ENCODE peak calls at places on chromosomes 12 and 14, in eight cellular contexts. P is epithelial cell of esophagus, S is fibroblast of lung, H is omental fat pad, A is esophagus muscularis mucosa, Z is HFFc6, R is GM13976, V is Peyer's patch. Q is an unnamed sample.

GRCh38 chr12:65836419-65837197 is 12.3 kb downstream of the HMGA2 start:
- DNase-seq in V (no peak), P (no peak), Z (no peak), R (no peak), A (no peak), H (no peak), S (no peak), Q (no peak)

GRCh38 chr14:55749201-55749812 is 169.3 kb downstream of the KTN1 start:
- DNase-seq in S (no peak), Z (no peak), H (no peak), P (peak; percentile 79), A (no peak), R (no peak), V (no peak), Q (no peak)

GRCh38 chr14:94306047-94306978 is 13.2 kb upstream of the SERPINA10 start:
- DNase-seq in S (no peak), P (no peak), R (no peak), H (no peak), V (no peak), A (peak; percentile 79), Z (no peak), Q (peak; percentile 62)

GRCh38 chr12:108560321-108560721 is 652 bp downstream of the SART3 start:
- DNase-seq in V (no peak), H (no peak), A (no peak), S (peak; percentile 89), R (no peak), Z (peak; percentile 25), P (peak; percentile 29), Q (no peak)

GRCh38 chr12:48122065-48122834 is 3.1 kb downstream of the PFKM start:
- DNase-seq in S (no peak), R (no peak), Z (no peak), P (peak; percentile 26), A (no peak), V (no peak), H (no peak), Q (no peak)

GRCh38 chr12:71014180-71014785 is 93.7 kb upstream of the PTPRR start:
- DNase-seq in H (no peak), R (no peak), S (peak; percentile 37), V (no peak), Z (no peak), A (no peak), P (peak; percentile 64), Q (no peak)

GRCh38 chr12:5614206-5614605 is 182.3 kb downstream of the NTF3 start:
- DNase-seq in S (no peak), P (no peak), R (no peak), H (no peak), A (no peak), V (no peak), Z (no peak), Q (no peak)

GRCh38 chr12:42291680-42292079 is 34.2 kb downstream of the ZCRB1 start:
- DNase-seq in Z (no peak), A (no peak), P (no peak), V (no peak), H (no peak), S (no peak), R (no peak), Q (no peak)

GRCh38 chr14:61559641-61560201 is 135.6 kb upstream of the HIF1A start:
- DNase-seq in A (no peak), S (no peak), H (peak; percentile 13), V (peak; percentile 78), Z (no peak), R (no peak), P (no peak), Q (no peak)

GRCh38 chr14:61561657-61562276 is 133.5 kb upstream of the HIF1A start:
- DNase-seq in V (peak; percentile 64), S (peak; percentile 100), P (peak; percentile 98), R (no peak), H (peak; percentile 72), A (no peak), Z (peak; percentile 94), Q (no peak)

GRCh38 chr14:61562321-61563161 is 132.8 kb upstream of the HIF1A start:
- DNase-seq in R (no peak), H (peak; percentile 20), Z (peak; percentile 100), V (no peak), P (peak; percentile 99), A (no peak), S (peak; percentile 100), Q (no peak)

GRCh38 chr14:61560323-61560722 is 135.0 kb upstream of the HIF1A start:
- DNase-seq in A (no peak), P (no peak), S (no peak), V (no peak), R (no peak), Z (no peak), H (peak; percentile 8), Q (no peak)

GRCh38 chr14:61561144-61561543 is 134.2 kb upstream of the HIF1A start:
- DNase-seq in V (no peak), P (peak; percentile 45), Z (peak; percentile 54), A (no peak), H (peak; percentile 20), R (no peak), S (peak; percentile 70), Q (no peak)
- TF ChIP-seq CTCF in V (no peak), P (peak; percentile 23), Z (peak; percentile 52), A (no peak), H (no peak), R (no peak), S (peak; percentile 34), Q (peak; percentile 58)

GRCh38 chr12:111334393-111334915 is 34.4 kb downstream of the PHETA1 start:
- DNase-seq in S (no peak), V (no peak), A (no peak), R (no peak), Z (no peak), P (no peak), H (no peak), Q (no peak)
- TF ChIP-seq CTCF in S (no peak), V (no peak), A (no peak), R (no peak), Z (no peak), P (no peak), H (no peak), Q (no peak)

GRCh38 chr12:56121204-56121870 is 3.3 kb downstream of the ZC3H10 start:
- DNase-seq in A (no peak), R (no peak), Z (no peak), V (no peak), P (no peak), S (no peak), H (no peak), Q (no peak)

GRCh38 chr12:56118688-56119045 is 601 bp downstream of the ZC3H10 start:
- DNase-seq in V (no peak), H (no peak), R (no peak), A (no peak), S (no peak), P (no peak), Z (no peak), Q (no peak)

GRCh38 chr12:56117778-56118687 is at the start of gene ZC3H10:
- DNase-seq in H (peak; percentile 93), R (peak; percentile 94), Z (peak; percentile 100), A (peak; percentile 99), V (peak; percentile 96), S (peak; percentile 99), P (peak; percentile 99), Q (peak; percentile 99)

GRCh38 chr12:56120158-56120846 is 2.2 kb downstream of the ZC3H10 start:
- DNase-seq in V (no peak), R (no peak), P (peak; percentile 62), S (peak; percentile 59), Z (no peak), A (no peak), H (no peak), Q (no peak)

GRCh38 chr12:56119361-56119796 is 1.3 kb downstream of the ZC3H10 start:
- DNase-seq in Z (peak; percentile 90), A (no peak), S (peak; percentile 89), R (peak; percentile 73), H (no peak), P (peak; percentile 87), V (no peak), Q (no peak)
- TF ChIP-seq CTCF in Z (peak; percentile 87), A (peak; percentile 77), S (peak; percentile 74), R (peak; percentile 68), H (peak; percentile 75), P (peak; percentile 85), V (peak; percentile 89), Q (peak; percentile 78)

DNA sequence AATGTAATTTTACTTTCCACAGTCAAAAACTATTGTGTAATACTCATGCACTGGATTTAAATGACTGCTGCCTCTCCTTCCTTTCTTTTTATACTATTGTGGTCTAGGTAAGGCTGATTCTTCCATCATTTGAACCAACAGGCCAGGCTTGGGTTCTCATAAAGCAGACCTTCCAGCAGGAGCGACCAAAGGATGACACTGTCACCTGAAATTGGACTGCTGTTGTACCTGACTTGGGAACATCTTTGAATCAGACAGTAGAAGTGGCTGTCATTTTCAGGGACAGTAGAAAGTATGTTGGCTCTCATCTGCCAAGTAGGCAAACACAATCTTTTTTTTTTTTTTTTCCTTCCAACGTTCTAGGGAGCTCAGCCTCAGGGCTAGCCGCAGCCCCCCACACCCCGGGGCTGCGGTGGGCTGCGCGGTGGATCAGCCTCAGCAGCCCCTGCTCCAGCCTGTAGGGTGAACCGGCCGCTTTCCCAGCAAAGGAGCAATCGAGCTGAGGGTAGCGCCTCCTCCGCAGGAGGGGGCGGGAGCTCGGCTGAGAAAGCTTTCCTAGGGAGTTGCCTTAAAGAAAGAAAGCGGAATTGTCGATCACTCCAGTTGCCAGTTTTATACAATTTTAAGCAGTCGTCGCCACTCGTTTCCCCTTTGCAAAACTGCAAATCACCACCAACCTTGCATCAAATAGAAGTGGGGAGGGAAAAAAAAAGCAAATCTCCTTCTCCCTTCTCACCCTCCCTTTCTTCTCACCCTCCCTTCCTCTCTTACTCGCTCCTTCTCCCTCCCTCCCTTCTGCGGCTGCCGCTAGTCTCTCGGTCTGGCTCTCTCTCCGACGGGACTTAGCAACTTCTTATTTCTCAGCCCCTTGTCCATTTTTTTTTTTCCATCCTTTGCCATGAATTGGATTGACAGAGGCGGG is at the start of gene PDE3A:
- DNase-seq in V (peak; percentile 78), P (peak; percentile 32), S (peak; percentile 86), R (peak; percentile 21), H (no peak), A (no peak), Z (peak; percentile 18), Q (peak; percentile 90)
- TF ChIP-seq CTCF in V (peak; percentile 32), P (no peak), S (peak; percentile 22), R (no peak), H (no peak), A (peak; percentile 42), Z (peak; percentile 13), Q (peak; percentile 44)

GRCh38 chr12:104306943-104307654 is 3.6 kb downstream of the EID3 start:
- DNase-seq in R (no peak), S (peak; percentile 20), V (no peak), A (no peak), P (no peak), Z (no peak), H (no peak), Q (no peak)

GRCh38 chr12:104305349-104305748 is 1.8 kb downstream of the EID3 start:
- DNase-seq in S (no peak), P (no peak), R (no peak), H (no peak), A (no peak), V (no peak), Z (no peak), Q (no peak)

GRCh38 chr12:104304261-104305004 is 894 bp downstream of the EID3 start:
- DNase-seq in P (no peak), V (no peak), S (peak; percentile 25), Z (no peak), H (no peak), A (no peak), R (no peak), Q (no peak)

GRCh38 chr12:104306376-104306775 is 2.8 kb downstream of the EID3 start:
- DNase-seq in Z (no peak), P (no peak), H (no peak), A (no peak), S (no peak), R (no peak), V (no peak), Q (no peak)

GRCh38 chr12:104303538-104304151 is at the start of gene EID3:
- DNase-seq in H (peak; percentile 55), R (peak; percentile 94), S (peak; percentile 81), P (peak; percentile 84), A (peak; percentile 94), Z (peak; percentile 67), V (peak; percentile 92), Q (peak; percentile 91)
- TF ChIP-seq CTCF in H (no peak), R (no peak), S (no peak), P (no peak), A (no peak), Z (no peak), V (no peak), Q (no peak)